ENCODE peak calls at places on chromosomes 4 and X, in five cellular contexts. F, V, N, D and L are unnamed samples.

GRCh38 chrX:135309430-135309923 is at the start of gene ETDC:
- DNase-seq in D (no peak), V (no peak), F (no peak), N (no peak), L (no peak)

GRCh38 chr4:89906787-89907521 is 12.3 kb downstream of the MMRN1 start:
- DNase-seq in D (no peak), F (peak; percentile 27), V (no peak), N (no peak), L (no peak)

GRCh38 chrX:44874481-44875184 is 1.6 kb downstream of the KDM6A start:
- DNase-seq in D (peak; percentile 28), N (peak; percentile 1), V (peak; percentile 32), F (peak; percentile 59), L (peak; percentile 50)

GRCh38 chr4:99471896-99472295 is 36.8 kb upstream of the ADH7 start:
- DNase-seq in V (no peak), N (no peak), D (no peak), F (no peak), L (no peak)

GRCh38 chrX:42422961-42423360 is 355.0 kb downstream of the PPP1R2C start:
- DNase-seq in D (no peak), N (no peak), F (no peak), V (no peak), L (peak; percentile 85)

GRCh38 chr4:87270144-87270543 is 49.7 kb upstream of the KLHL8 start:
- DNase-seq in V (no peak), N (peak; percentile 5), D (peak; percentile 32), F (peak; percentile 67), L (peak; percentile 46)

GRCh38 chr4:16136771-16137170 is 52.9 kb upstream of the PROM1 start:
- DNase-seq in D (no peak), V (no peak), F (no peak), N (no peak), L (no peak)

GRCh38 chr4:48475770-48476169 is 7.4 kb upstream of the SLC10A4 start:
- DNase-seq in D (no peak), N (no peak), F (no peak), V (no peak), L (no peak)

GRCh38 chr4:76898385-76898692 is 395 bp upstream of the SOWAHB start:
- DNase-seq in D (no peak), F (no peak), V (no peak), N (no peak), L (no peak)
- H3K4me3 ChIP-seq in D (peak overlapping the region; percentile 37), F (peak overlapping the region; percentile 4), V (peak overlapping the region; percentile 41), N (peak overlapping the region; percentile 76), L (peak overlapping the region; percentile 76)

GRCh38 chrX:153339662-153340061 is 5.7 kb downstream of the ZNF275 start:
- DNase-seq in D (no peak), V (no peak), F (no peak), N (no peak), L (no peak)

GRCh38 chrX:153338836-153339235 is 4.9 kb downstream of the ZNF275 start:
- DNase-seq in D (no peak), V (no peak), N (no peak), F (no peak), L (no peak)

GRCh38 chrX:153334654-153335295 is 822 bp downstream of the ZNF275 start:
- DNase-seq in V (no peak), D (no peak), N (no peak), F (no peak), L (no peak)

GRCh38 chrX:153336128-153336894 is 2.4 kb downstream of the ZNF275 start:
- DNase-seq in N (no peak), D (no peak), F (no peak), V (no peak), L (no peak)

GRCh38 chrX:153336988-153337387 is 3.0 kb downstream of the ZNF275 start:
- DNase-seq in D (no peak), V (no peak), N (no peak), F (no peak), L (no peak)
- H3K4me3 ChIP-seq in D (no peak overlapping the region), V (no peak overlapping the region), N (no peak overlapping the region), F (no peak overlapping the region), L (no peak overlapping the region)

DNA sequence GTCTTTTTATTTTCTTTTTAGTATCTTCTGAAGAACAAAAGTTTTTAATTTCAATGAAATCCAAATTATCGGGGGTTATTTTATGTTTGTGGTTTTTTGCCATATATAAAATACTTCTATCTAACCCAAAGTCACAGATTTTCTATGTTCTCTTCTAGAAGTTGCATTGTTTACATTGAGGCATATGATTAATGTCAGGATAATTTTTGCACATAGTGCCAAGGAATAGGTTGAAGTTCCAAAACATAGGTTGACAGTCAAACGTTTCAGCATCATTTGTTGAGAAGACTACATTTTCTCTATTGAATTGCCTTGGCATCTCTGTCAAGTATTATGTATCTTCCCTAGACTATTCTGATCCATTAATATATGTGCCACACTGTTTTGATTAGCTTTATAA is 64.5 kb downstream of the ANKRD17 start:
- DNase-seq in V (no peak), D (no peak), F (no peak), N (no peak), L (no peak)
- H3K4me3 ChIP-seq in V (no peak overlapping the region), D (no peak overlapping the region), F (no peak overlapping the region), N (no peak overlapping the region), L (no peak overlapping the region)

GRCh38 chr4:151227731-151228130 is 49.2 kb upstream of the PRSS48 start:
- DNase-seq in F (peak; percentile 57), N (peak; percentile 11), V (no peak), D (no peak), L (no peak)
- H3K4me3 ChIP-seq in F (no peak overlapping the region), N (no peak overlapping the region), V (no peak overlapping the region), D (no peak overlapping the region), L (no peak overlapping the region)

GRCh38 chr4:38674206-38675144 is 10.5 kb downstream of the KLF3 start:
- DNase-seq in D (peak; percentile 36), V (no peak), N (no peak), F (peak; percentile 59), L (no peak)
- H3K4me3 ChIP-seq in D (no peak overlapping the region), V (peak overlapping the region; percentile 26), N (peak overlapping the region; percentile 34), F (no peak overlapping the region), L (peak overlapping the region; percentile 7)

DNA sequence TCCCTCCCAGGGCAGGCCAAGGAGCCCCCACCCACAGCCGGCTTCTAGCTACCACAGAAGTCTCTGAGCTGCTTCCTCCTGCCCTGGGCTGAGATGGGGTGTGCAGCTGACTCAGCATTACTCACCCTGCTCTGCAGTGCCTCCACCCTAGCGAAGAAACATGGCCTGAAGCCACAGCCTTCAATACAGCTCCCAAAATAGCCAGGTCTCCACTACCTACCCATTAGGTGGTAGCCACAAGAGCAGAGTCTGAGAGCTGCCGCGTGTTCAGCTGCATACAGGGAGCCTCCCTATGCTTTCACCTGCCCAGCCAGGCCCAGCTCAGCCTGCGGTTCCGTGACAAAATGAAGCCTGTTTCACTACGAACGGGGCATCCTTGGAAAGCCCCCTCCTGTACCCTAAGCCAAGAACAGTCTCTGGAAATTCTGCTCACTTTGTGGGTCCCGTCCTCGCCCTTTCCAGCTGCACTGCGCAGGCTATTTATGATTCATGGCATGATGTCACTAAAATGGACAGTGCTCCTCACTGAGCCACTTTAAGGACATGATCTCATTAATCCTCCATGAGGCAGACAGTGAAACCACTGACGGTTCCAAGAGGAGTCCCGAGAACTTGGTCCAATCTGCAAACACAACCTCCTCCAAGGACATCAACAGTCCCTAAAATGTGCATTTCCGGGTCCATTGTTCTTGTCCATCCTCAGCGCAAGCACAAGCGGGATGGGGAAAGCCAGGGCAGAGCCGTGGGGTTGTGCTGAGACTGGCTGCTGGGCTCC is 20.2 kb downstream of the WDR1 start:
- DNase-seq in V (peak; percentile 61), N (peak; percentile 81), D (no peak), F (no peak), L (no peak)
- H3K4me3 ChIP-seq in V (no peak overlapping the region), N (no peak overlapping the region), D (no peak overlapping the region), F (no peak overlapping the region), L (no peak overlapping the region)

GRCh38 chr4:183118141-183118540 is 19.1 kb downstream of the WWC2 start:
- DNase-seq in D (no peak), N (no peak), F (no peak), V (no peak), L (no peak)
- H3K4me3 ChIP-seq in D (no peak overlapping the region), N (no peak overlapping the region), F (no peak overlapping the region), V (no peak overlapping the region), L (no peak overlapping the region)

GRCh38 chr4:145808021-145808650 is 128.2 kb downstream of the C4orf51 start:
- DNase-seq in D (no peak), N (peak; percentile 77), F (peak; percentile 97), V (no peak), L (no peak)
- H3K4me3 ChIP-seq in D (no peak overlapping the region), N (peak overlapping the region; percentile 35), F (no peak overlapping the region), V (no peak overlapping the region), L (no peak overlapping the region)